ENCODE peak calls at places on chromosomes 4 and X, in four cellular contexts. K is uterus; W is CD8-positive, alpha-beta T cell; R is bronchial epithelial cell. P is an unnamed sample.
A peak's percentile ranks its signal among the peaks of the same experiment; 100 is the strongest.

GRCh38 chr4:96543346-96543745 is 703.5 kb downstream of the PDHA2 start:
- DNase-seq in R (no peak), K (no peak), W (no peak), P (no peak)

GRCh38 chrX:150587585-150588503 is 19.4 kb downstream of the MTM1 start:
- DNase-seq in K (no peak), R (no peak), W (peak; percentile 32), P (peak; percentile 35)

GRCh38 chr4:113781439-113782040 is 20.0 kb upstream of the CAMK2D start:
- DNase-seq in R (peak; percentile 56), K (no peak), W (no peak), P (no peak)

GRCh38 chr4:73917081-73917501 is 47.9 kb downstream of the CXCL1 start:
- DNase-seq in R (peak; percentile 96), K (no peak), W (no peak), P (no peak)

GRCh38 chr4:87057835-87058234 is 123.0 kb downstream of the AFF1 start:
- DNase-seq in K (no peak), R (no peak), W (no peak), P (no peak)

GRCh38 chr4:48093949-48094550 is 40.0 kb downstream of the TXK start:
- DNase-seq in W (no peak), R (peak; percentile 88), K (no peak), P (peak; percentile 71)

GRCh38 chr4:5722328-5722727 is 11.3 kb downstream of the EVC start:
- DNase-seq in R (peak; percentile 27), W (no peak), K (no peak), P (no peak)

GRCh38 chr4:169309326-169309967 is 38.7 kb upstream of the SH3RF1 start:
- DNase-seq in R (no peak), K (no peak), W (no peak), P (no peak)

GRCh38 chr4:6393066-6393465 is 79.3 kb downstream of the PPP2R2C start:
- DNase-seq in K (no peak), R (no peak), W (no peak), P (no peak)

GRCh38 chrX:153854702-153855101 is 24.4 kb upstream of the PDZD4 start:
- DNase-seq in K (no peak), W (no peak), R (no peak), P (no peak)

GRCh38 chr4:182294436-182294835 is 51.2 kb downstream of the TENM3 start:
- DNase-seq in K (no peak), R (no peak), W (no peak), P (no peak)

GRCh38 chrX:9595131-9595530 is 130.3 kb downstream of the TBL1X start:
- DNase-seq in W (no peak), K (no peak), R (no peak), P (no peak)

GRCh38 chr4:149884046-149884445 is 68.4 kb upstream of the IQCM start:
- DNase-seq in W (no peak), K (no peak), R (no peak), P (no peak)

GRCh38 chr4:137968956-137969709 is 273.0 kb downstream of the SLC7A11 start:
- DNase-seq in K (no peak), W (no peak), R (no peak), P (peak; percentile 1)

GRCh38 chr4:38189445-38189844 is 229.2 kb downstream of the PTTG2 start:
- DNase-seq in R (peak; percentile 91), K (no peak), W (no peak), P (peak; percentile 59)

GRCh38 chr4:118322831-118323502 is 29.8 kb downstream of the PRSS12 start:
- DNase-seq in R (no peak), K (no peak), W (no peak), P (no peak)

GRCh38 chrX:123081766-123082165 is 102.3 kb upstream of the GRIA3 start:
- DNase-seq in W (no peak), R (peak; percentile 78), K (no peak), P (no peak)

GRCh38 chrX:40644821-40645358 is 2.5 kb downstream of the CXorf38 start:
- DNase-seq in W (peak; percentile 26), K (peak; percentile 68), R (peak; percentile 45), P (peak; percentile 59)

GRCh38 chrX:147343467-147343866 is 528.9 kb upstream of the CXorf51A start:
- DNase-seq in R (no peak), K (no peak), W (no peak), P (no peak)

GRCh38 chr4:2672082-2672481 is 84.1 kb downstream of the TNIP2 start:
- DNase-seq in W (no peak), R (no peak), K (no peak), P (no peak)

GRCh38 chr4:165814256-165815010 is 58.6 kb upstream of the TLL1 start:
- DNase-seq in R (peak; percentile 94), K (no peak), W (no peak), P (no peak)

GRCh38 chrX:22203186-22203585 is 69.5 kb upstream of the CBLL2 start:
- DNase-seq in W (no peak), K (no peak), R (no peak), P (no peak)

GRCh38 chr4:139054791-139055376 is 39.3 kb downstream of the NOCT start:
- DNase-seq in K (no peak), W (no peak), R (no peak), P (no peak)

GRCh38 chr4:7328162-7328912 is 106.4 kb downstream of the PSAPL1 start:
- DNase-seq in K (no peak), R (no peak), W (no peak), P (no peak)

GRCh38 chrX:71164071-71164470 is 19.4 kb downstream of the NLGN3 start:
- DNase-seq in K (no peak), R (peak; percentile 27), W (no peak), P (no peak)

GRCh38 chr4:42315231-42315630 is 82.1 kb upstream of the SHISA3 start:
- DNase-seq in R (no peak), K (no peak), W (no peak), P (no peak)

GRCh38 chr4:172095161-172095560 is 282.0 kb downstream of the GALNTL6 start:
- DNase-seq in K (no peak), W (no peak), R (no peak), P (no peak)

GRCh38 chr4:158750379-158750778 is 18.4 kb upstream of the FNIP2 start:
- DNase-seq in W (no peak), K (no peak), R (no peak), P (no peak)

GRCh38 chrX:103254921-103255455 is at the start of gene TCEAL8:
- DNase-seq in K (peak; percentile 87), R (peak; percentile 71), W (peak; percentile 25), P (no peak)

DNA sequence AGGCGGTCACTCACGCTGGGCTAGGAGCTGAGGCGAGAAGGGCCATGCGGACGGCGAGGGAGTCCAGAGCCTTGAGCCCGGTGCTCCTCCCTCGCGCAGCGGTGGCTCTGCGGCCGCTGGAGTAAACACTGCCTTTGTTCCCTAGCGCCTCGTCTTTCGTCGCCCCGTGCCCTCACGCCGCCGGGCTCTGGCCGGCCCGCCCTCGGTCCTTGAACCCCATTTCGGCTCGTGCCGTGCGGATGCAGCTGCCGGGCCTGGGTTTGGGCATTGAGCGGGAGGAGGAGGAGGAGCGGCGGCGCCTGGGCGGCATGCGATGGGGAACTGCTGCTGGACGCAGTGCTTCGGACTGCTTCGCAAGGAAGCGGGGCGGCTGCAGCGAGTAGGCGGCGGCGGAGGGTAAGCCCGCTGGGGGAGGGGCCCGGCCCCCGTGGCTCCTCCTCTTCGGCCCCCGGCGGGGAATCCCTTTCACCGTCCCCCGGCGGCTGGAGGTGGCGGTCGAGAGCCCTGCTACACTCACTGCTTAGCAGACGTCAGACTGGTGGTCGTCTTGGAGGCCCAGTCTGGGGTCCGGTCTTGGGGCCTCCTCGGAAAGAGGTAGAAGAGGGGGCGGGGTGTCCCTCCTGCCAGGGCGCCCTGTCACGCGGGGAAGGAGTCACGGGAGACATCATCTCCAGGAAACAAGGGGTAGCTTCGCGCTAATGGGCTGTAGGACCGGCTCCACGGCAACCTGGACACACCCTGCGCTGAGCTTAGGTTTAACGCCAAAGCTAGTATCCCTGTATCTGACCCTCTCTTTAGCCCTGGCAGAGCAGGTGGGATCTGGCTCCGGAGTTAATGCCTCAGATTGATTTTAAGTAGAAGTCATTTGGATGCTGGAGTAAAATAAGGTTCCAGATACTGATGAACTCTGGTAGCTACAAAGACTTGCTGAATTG is at the start of gene AP1AR:
- DNase-seq in K (peak; percentile 83), W (peak; percentile 61), R (peak; percentile 49), P (peak; percentile 88)
- TF ChIP-seq CTCF in K (peak; percentile 47), W (no peak), R (no peak), P (peak; percentile 17)

GRCh38 chr4:155403886-155404285 is 27.1 kb upstream of the MAP9 start:
- DNase-seq in W (no peak), K (no peak), R (peak; percentile 68), P (no peak)
- TF ChIP-seq CTCF in W (no peak), K (peak; percentile 48), R (peak; percentile 5), P (peak; percentile 28)

DNA sequence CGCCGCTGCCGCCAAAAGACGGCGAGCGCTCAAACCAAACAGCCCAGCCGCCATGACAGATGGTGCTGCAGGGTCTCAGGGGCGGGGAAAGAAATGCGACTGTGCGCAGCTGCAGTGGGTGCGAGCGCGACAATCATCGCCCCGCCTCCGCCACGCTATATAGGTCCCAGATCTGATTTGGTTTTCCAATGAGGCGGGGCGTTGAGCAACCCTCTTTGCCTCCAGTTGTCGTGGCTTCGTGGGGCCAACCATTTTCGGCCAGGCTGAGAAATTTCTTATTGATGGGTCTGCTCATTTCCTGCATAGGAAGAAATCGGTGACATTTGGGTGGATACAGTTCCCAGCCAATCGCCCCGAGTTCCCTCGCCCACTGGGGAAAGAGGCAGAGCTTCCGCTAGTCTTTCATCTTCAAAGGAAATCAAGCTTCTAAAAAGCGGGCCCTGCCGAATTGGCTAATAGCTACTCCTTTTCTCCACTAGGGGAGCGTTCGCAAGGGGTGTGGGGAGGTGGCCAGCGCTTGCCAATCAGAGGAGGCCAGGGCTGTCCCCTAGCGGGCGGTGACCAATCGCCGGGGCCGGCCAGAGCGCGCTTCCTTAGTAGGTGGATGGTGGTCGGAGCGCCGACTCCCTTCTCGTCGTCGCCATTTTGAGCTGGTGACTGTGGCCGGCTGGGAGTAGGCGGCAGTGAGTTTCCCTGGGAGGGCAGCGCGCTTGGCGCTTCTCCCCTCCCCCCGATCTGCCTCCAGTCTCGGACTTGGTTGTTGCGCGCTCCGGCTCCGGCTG is at the start of the genes NDUFB11 and RBM10:
- DNase-seq in W (peak; percentile 79), K (peak; percentile 94), R (peak; percentile 82), P (peak; percentile 94)
- TF ChIP-seq CTCF in W (peak; percentile 52), K (peak; percentile 85), R (peak; percentile 67), P (peak; percentile 78)

GRCh38 chr4:54159543-54159942 is 59.6 kb downstream of the GSX2 start:
- DNase-seq in W (no peak), K (no peak), R (no peak), P (no peak)

GRCh38 chr4:54165011-54165410 is 64.1 kb upstream of the PDGFRA start:
- DNase-seq in W (no peak), R (no peak), K (no peak), P (no peak)

GRCh38 chr4:54169176-54169575 is 59.9 kb upstream of the PDGFRA start:
- DNase-seq in W (no peak), R (no peak), K (no peak), P (no peak)

GRCh38 chr4:54167508-54167907 is 61.6 kb upstream of the PDGFRA start:
- DNase-seq in W (no peak), K (no peak), R (no peak), P (no peak)

GRCh38 chr4:54165438-54165837 is 63.7 kb upstream of the PDGFRA start:
- DNase-seq in W (no peak), K (no peak), R (peak; percentile 81), P (no peak)
- TF ChIP-seq CTCF in W (no peak), K (no peak), R (no peak), P (no peak)